ENCODE peak calls at places on chromosomes 5 and 9, in five cellular contexts. Y is GM04503; I is T-helper 17 cell; P is stimulated activated CD4-positive, alpha-beta T cell treated with anti-CD3 and anti-CD28 coated beads, Interleukin-2, amount 100 ng/mL, for 24 hours; M is NCI-H2107. G is an unnamed sample.

GRCh38 chr9:4630836-4631235 is 31.3 kb upstream of the PLPP6 start:
- DNase-seq in Y (no peak), I (no peak), P (no peak), M (no peak), G (no peak)

GRCh38 chr9:114314256-114314867 is 8.5 kb upstream of the ORM1 start:
- DNase-seq in Y (no peak), I (no peak), P (no peak), M (no peak), G (no peak)

GRCh38 chr5:180811012-180811622 is 8.5 kb upstream of the MGAT1 start:
- DNase-seq in Y (no peak), I (no peak), P (no peak), M (no peak), G (no peak)

GRCh38 chr9:108665856-108666784 is 189.7 kb downstream of the ACTL7B start:
- DNase-seq in Y (no peak), I (no peak), P (no peak), M (no peak), G (no peak)

GRCh38 chr5:92908952-92909351 is 672.1 kb downstream of the NR2F1-AS1 start:
- DNase-seq in Y (no peak), I (no peak), P (no peak), M (no peak), G (no peak)

GRCh38 chr5:148653840-148654781 is at the start of gene HTR4:
- DNase-seq in Y (no peak), I (no peak), P (no peak), M (no peak), G (no peak)

GRCh38 chr9:136696502-136696901 is 9.2 kb upstream of the AGPAT2 start:
- DNase-seq in Y (no peak), I (no peak), P (no peak), M (no peak), G (no peak)

GRCh38 chr9:99870126-99870525 is 36.3 kb upstream of the STX17 start:
- DNase-seq in Y (no peak), I (no peak), P (no peak), M (no peak), G (no peak)

GRCh38 chr9:134630393-134630790 is 11.2 kb upstream of the COL5A1 start:
- DNase-seq in Y (no peak), I (no peak), P (no peak), M (no peak), G (no peak)

GRCh38 chr5:392431-392988 is 50.5 kb upstream of the EXOC3 start:
- DNase-seq in Y (no peak), I (peak; percentile 55), P (peak; percentile 85), M (no peak), G (peak; percentile 56)

GRCh38 chr9:134983094-134983493 is 65.4 kb upstream of the FCN1 start:
- DNase-seq in Y (no peak), I (no peak), P (no peak), M (no peak), G (peak; percentile 14)

GRCh38 chr5:146105477-146105876 is at the start of gene PLAC8L1:
- DNase-seq in Y (no peak), I (no peak), P (no peak), M (no peak), G (no peak)

GRCh38 chr5:54522080-54522479 is 4.5 kb downstream of the SNX18 start:
- DNase-seq in Y (no peak), I (no peak), P (no peak), M (no peak), G (no peak)

GRCh38 chr5:177328545-177329231 is 17.0 kb upstream of the MXD3 start:
- DNase-seq in Y (no peak), I (no peak), P (no peak), M (no peak), G (no peak)

GRCh38 chr5:162209005-162209605 is 141.5 kb downstream of the GABRG2 start:
- DNase-seq in Y (no peak), I (no peak), P (no peak), M (no peak), G (peak; percentile 35)

GRCh38 chr5:148972958-148973357 is 89.9 kb downstream of the SH3TC2 start:
- DNase-seq in Y (peak; percentile 56), I (no peak), P (no peak), M (no peak), G (no peak)

GRCh38 chr9:84990416-84990815 is 320.9 kb downstream of the NTRK2 start:
- DNase-seq in Y (no peak), I (no peak), P (no peak), M (no peak), G (no peak)

GRCh38 chr5:158068964-158069363 is 210.0 kb upstream of the CLINT1 start:
- DNase-seq in Y (no peak), I (no peak), P (no peak), M (no peak), G (no peak)

GRCh38 chr5:73748510-73749410 is 122.8 kb downstream of the ARHGEF28 start:
- DNase-seq in Y (peak; percentile 34), I (no peak), P (no peak), M (no peak), G (no peak)

GRCh38 chr9:114674076-114674797 is 7.8 kb downstream of the TEX48 start:
- DNase-seq in Y (no peak), I (no peak), P (no peak), M (no peak), G (no peak)

G was measured in stimulated activated naive B cell treated with anti-CD40 and anti-IgM and Interleukin-4, amounts not matched to agents 10 μg/mL and 1 μg/mL and 100 μg/mL, for 72 hours.